ENCODE peak calls at places on chromosomes 12 and 14, in seven cellular contexts. R, F, N, Q, A, Y and U are unnamed samples.

GRCh38 chr14:23371865-23372264 is 744 bp upstream of the IL25 start:
- DNase-seq in A (no peak), F (no peak), R (no peak), Q (no peak), Y (no peak), N (no peak), U (no peak)

GRCh38 chr14:60760209-60760608 is 25.6 kb downstream of the MNAT1 start:
- DNase-seq in R (no peak), A (no peak), F (no peak), Y (no peak), N (no peak), Q (no peak), U (no peak)

GRCh38 chr12:54383041-54383609 is 1.4 kb downstream of the ZNF385A start:
- DNase-seq in R (no peak), Y (no peak), Q (peak), F (peak), A (peak), N (no peak), U (peak)

GRCh38 chr12:110704750-110705149 is 15.8 kb upstream of the HVCN1 start:
- DNase-seq in A (no peak), Q (no peak), R (no peak), F (peak), N (no peak), Y (peak), U (no peak)

GRCh38 chr12:87511371-87511770 is 517.8 kb downstream of the C12orf50 start:
- DNase-seq in Y (no peak), A (no peak), F (no peak), N (no peak), R (no peak), Q (no peak), U (no peak)

GRCh38 chr14:64412237-64412636 is 24.1 kb downstream of the MTHFD1 start:
- DNase-seq in A (no peak), R (no peak), Q (no peak), Y (no peak), F (no peak), N (no peak), U (no peak)

GRCh38 chr12:68943848-68944247 is 10.9 kb upstream of the CPM start:
- DNase-seq in R (no peak), Q (no peak), F (no peak), A (no peak), Y (no peak), N (no peak), U (no peak)

GRCh38 chr12:94170690-94171594 is 22.6 kb downstream of the PLXNC1 start:
- DNase-seq in F (no peak), N (no peak), A (no peak), R (no peak), Y (peak), Q (no peak), U (no peak)

GRCh38 chr12:43277630-43278267 is 274.3 kb downstream of the ADAMTS20 start:
- DNase-seq in A (no peak), N (no peak), R (no peak), F (peak), Q (no peak), Y (no peak), U (no peak)

GRCh38 chr12:7588703-7589329 is 76.9 kb downstream of the APOBEC1 start:
- DNase-seq in A (no peak), Q (peak), Y (peak), F (peak), N (peak), R (peak), U (peak)

GRCh38 chr14:59897757-59898383 is 22.1 kb upstream of the LRRC9 start:
- DNase-seq in N (no peak), A (no peak), Q (peak), R (peak), Y (peak), F (peak), U (no peak)

GRCh38 chr12:38905480-38906351 is at the start of gene CPNE8:
- DNase-seq in Q (no peak), R (peak), Y (peak), F (peak), N (peak), A (peak), U (peak)

GRCh38 chr14:59093889-59094288 is 94.6 kb upstream of the DAAM1 start:
- DNase-seq in Y (no peak), Q (no peak), A (no peak), R (no peak), N (no peak), F (no peak), U (no peak)

GRCh38 chr14:79629372-79629771 is 581.9 kb downstream of the DIO2 start:
- DNase-seq in R (no peak), F (no peak), A (no peak), Y (no peak), N (no peak), Q (no peak), U (no peak)

GRCh38 chr12:123488539-123489230 is 30.7 kb downstream of the SNRNP35 start:
- DNase-seq in F (no peak), A (peak), Q (no peak), R (no peak), Y (peak), N (no peak), U (no peak)

GRCh38 chr12:91370086-91370868 is 187.7 kb upstream of the DCN start:
- DNase-seq in Y (no peak), R (no peak), N (no peak), F (no peak), A (no peak), Q (no peak), U (no peak)

GRCh38 chr12:1544991-1545700 is 49.2 kb downstream of the FBXL14 start:
- DNase-seq in R (no peak), N (no peak), F (peak), Y (no peak), A (no peak), Q (no peak), U (no peak)
- TF ChIP-seq CTCF in R (peak), N (no peak), F (peak), Y (no peak), A (peak), Q (peak), U (peak)

GRCh38 chr14:54331516-54331915 is 65.3 kb upstream of the CDKN3 start:
- DNase-seq in A (no peak), R (no peak), Y (no peak), Q (no peak), F (no peak), N (no peak), U (no peak)

GRCh38 chr14:54325766-54326165 is 71.0 kb upstream of the CDKN3 start:
- DNase-seq in N (no peak), Q (no peak), A (no peak), F (no peak), R (no peak), Y (no peak), U (no peak)

GRCh38 chr14:54332490-54332889 is 64.3 kb upstream of the CDKN3 start:
- DNase-seq in N (no peak), R (no peak), Q (no peak), A (no peak), F (no peak), Y (no peak), U (no peak)

GRCh38 chr14:54330876-54331275 is 65.9 kb upstream of the CDKN3 start:
- DNase-seq in F (no peak), R (no peak), Q (no peak), Y (no peak), A (no peak), N (no peak), U (no peak)

DNA sequence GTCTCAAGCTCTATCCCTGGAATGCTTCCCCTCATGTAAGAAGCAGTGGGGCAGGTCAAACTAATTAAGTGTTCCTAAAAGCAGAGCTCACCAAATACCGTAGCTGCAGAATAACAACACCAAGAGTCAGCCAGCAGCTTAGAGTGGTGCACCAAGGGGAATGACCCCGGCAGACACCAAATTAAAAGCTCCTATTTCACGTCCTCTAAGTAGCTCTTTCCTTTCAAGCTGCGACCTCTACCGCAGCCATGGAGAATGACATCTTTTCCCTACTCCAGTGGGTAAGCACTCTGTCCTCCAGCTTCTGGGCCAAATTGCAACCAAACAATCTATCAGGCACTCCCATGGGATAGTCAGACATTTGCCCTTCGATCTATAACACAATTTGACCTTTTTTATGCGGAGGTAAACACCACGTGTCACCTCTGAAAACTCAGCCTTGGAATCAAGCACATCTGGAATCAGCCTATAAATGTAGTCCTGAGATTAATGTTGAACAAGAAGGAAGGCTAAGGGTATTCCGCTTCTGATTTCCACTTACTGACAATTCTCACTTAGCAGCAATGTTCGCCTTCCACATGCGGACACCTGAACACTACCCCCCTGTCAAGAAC is 67.6 kb upstream of the CDKN3 start:
- DNase-seq in R (peak), F (peak), Y (peak), A (no peak), Q (peak), N (peak), U (peak)
- TF ChIP-seq CTCF in R (peak), F (peak), Y (peak), A (peak), Q (peak), N (peak), U (peak)

DNA sequence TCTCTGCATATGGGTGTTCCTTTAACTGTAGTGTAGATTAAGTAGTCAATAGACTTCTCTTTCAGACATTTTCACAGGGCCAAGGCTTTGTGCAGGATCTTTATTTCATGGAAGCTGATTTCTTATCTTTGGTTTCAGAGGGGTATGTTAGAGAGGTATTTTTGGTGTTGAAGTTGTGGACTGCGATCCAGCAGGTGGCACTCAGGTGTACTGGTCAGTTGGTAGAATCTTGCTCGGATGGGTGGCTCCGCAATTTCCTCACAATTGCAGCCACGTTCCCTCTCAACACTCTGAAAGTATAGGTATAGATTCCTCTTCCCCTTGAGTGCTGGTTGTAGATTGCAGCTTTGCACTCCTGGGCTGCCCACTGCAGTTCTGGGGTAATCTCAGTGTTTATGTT is 44.3 kb downstream of the OSBPL8 start:
- DNase-seq in N (no peak), R (no peak), Q (no peak), F (no peak), Y (no peak), A (no peak), U (no peak)
- TF ChIP-seq CTCF in N (no peak), R (no peak), Q (no peak), F (no peak), Y (no peak), A (no peak), U (no peak)

GRCh38 chr12:120254809-120255208 is 10.7 kb downstream of the PXN start:
- DNase-seq in N (no peak), R (no peak), Y (no peak), F (no peak), A (no peak), Q (no peak), U (no peak)
- TF ChIP-seq CTCF in N (no peak), R (no peak), Y (no peak), F (no peak), A (no peak), Q (no peak), U (no peak)

GRCh38 chr12:28998662-28999120 is 150.4 kb upstream of the FAR2 start:
- DNase-seq in F (peak), Y (no peak), Q (no peak), R (no peak), N (no peak), A (no peak), U (peak)
- TF ChIP-seq CTCF in F (peak), Y (peak), Q (peak), R (no peak), N (no peak), A (peak), U (peak)

DNA sequence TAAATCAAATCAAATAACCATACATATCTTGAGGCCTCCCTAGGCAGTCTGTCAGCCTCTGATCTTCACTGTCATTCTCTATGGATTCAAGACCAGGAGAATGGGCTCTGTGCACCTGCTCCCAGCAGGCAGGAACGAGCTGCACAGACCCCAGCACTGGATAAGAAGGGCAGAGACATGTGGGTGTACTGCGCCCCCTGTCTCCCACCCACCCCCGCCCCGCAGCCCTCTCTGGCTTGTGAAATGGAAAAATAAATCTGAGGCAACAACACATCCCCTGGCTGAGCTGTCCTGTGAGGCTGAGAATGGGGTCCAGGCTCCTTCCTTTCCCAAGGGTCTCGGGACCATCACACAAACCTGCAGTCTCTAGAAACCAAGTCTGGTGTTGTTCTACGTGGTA is 26.2 kb downstream of the CLMN start:
- DNase-seq in Y (no peak), F (no peak), N (no peak), Q (no peak), R (no peak), A (no peak), U (no peak)
- TF ChIP-seq CTCF in Y (no peak), F (no peak), N (no peak), Q (no peak), R (no peak), A (no peak), U (no peak)

GRCh38 chr14:102930138-102930752 is 7.8 kb downstream of the AMN start:
- DNase-seq in Q (no peak), F (no peak), A (peak), N (no peak), R (no peak), Y (peak), U (no peak)
- TF ChIP-seq CTCF in Q (no peak), F (no peak), A (no peak), N (no peak), R (no peak), Y (no peak), U (no peak)